ENCODE peak calls at places on chromosomes 4 and X, in eight cellular contexts. One of them, this sample, is unnamed.

GRCh38 chrX:45710081-45710801 is 509.6 kb upstream of the DIPK2B start:
- DNase-seq in NCI-H1694 treated with DMSO at 0.1 percent for 48 hours: no peak
- DNase-seq in ACHN: peak
- DNase-seq in T-helper 1 cell: no peak
- DNase-seq in amniotic epithelial cell: peak
- DNase-seq in mucosa of descending colon: no peak
- DNase-seq in hippocampal formation: no peak
- DNase-seq in stimulated activated CD8-positive, alpha-beta memory T cell treated with anti-CD3 and anti-CD28 coated beads, Interleukin-15, amount 100 ng/mL, for 4 hours: peak
- DNase-seq in this sample: peak

GRCh38 chr4:7195546-7196282 is 3.4 kb downstream of the SORCS2 start:
- DNase-seq in NCI-H1694 treated with DMSO at 0.1 percent for 48 hours: no peak
- DNase-seq in T-helper 1 cell: no peak
- DNase-seq in hippocampal formation: no peak
- DNase-seq in ACHN: no peak
- DNase-seq in stimulated activated CD8-positive, alpha-beta memory T cell treated with anti-CD3 and anti-CD28 coated beads, Interleukin-15, amount 100 ng/mL, for 4 hours: no peak
- DNase-seq in mucosa of descending colon: no peak
- DNase-seq in amniotic epithelial cell: peak
- DNase-seq in this sample: no peak

GRCh38 chr4:137545461-137545861 is 13.2 kb upstream of the PCDH18 start:
- DNase-seq in ACHN: no peak
- DNase-seq in stimulated activated CD8-positive, alpha-beta memory T cell treated with anti-CD3 and anti-CD28 coated beads, Interleukin-15, amount 100 ng/mL, for 4 hours: no peak
- DNase-seq in amniotic epithelial cell: peak
- DNase-seq in mucosa of descending colon: no peak
- DNase-seq in hippocampal formation: peak
- DNase-seq in NCI-H1694 treated with DMSO at 0.1 percent for 48 hours: no peak
- DNase-seq in T-helper 1 cell: no peak
- DNase-seq in this sample: no peak

GRCh38 chr4:82718067-82718935 is 80.3 kb downstream of the SCD5 start:
- DNase-seq in stimulated activated CD8-positive, alpha-beta memory T cell treated with anti-CD3 and anti-CD28 coated beads, Interleukin-15, amount 100 ng/mL, for 4 hours: no peak
- DNase-seq in NCI-H1694 treated with DMSO at 0.1 percent for 48 hours: no peak
- DNase-seq in amniotic epithelial cell: peak
- DNase-seq in hippocampal formation: no peak
- DNase-seq in ACHN: no peak
- DNase-seq in mucosa of descending colon: no peak
- DNase-seq in T-helper 1 cell: no peak
- DNase-seq in this sample: no peak

GRCh38 chr4:82500830-82501229 is 61.0 kb downstream of the TMEM150C start:
- DNase-seq in mucosa of descending colon: no peak
- DNase-seq in ACHN: no peak
- DNase-seq in amniotic epithelial cell: no peak
- DNase-seq in T-helper 1 cell: no peak
- DNase-seq in NCI-H1694 treated with DMSO at 0.1 percent for 48 hours: no peak
- DNase-seq in hippocampal formation: no peak
- DNase-seq in stimulated activated CD8-positive, alpha-beta memory T cell treated with anti-CD3 and anti-CD28 coated beads, Interleukin-15, amount 100 ng/mL, for 4 hours: no peak
- DNase-seq in this sample: no peak

GRCh38 chrX:19912-20571 is 261.1 kb upstream of the PLCXD1 start:
- DNase-seq in mucosa of descending colon: peak
- DNase-seq in amniotic epithelial cell: no peak
- DNase-seq in stimulated activated CD8-positive, alpha-beta memory T cell treated with anti-CD3 and anti-CD28 coated beads, Interleukin-15, amount 100 ng/mL, for 4 hours: no peak
- DNase-seq in hippocampal formation: no peak
- DNase-seq in T-helper 1 cell: no peak
- DNase-seq in ACHN: no peak
- DNase-seq in NCI-H1694 treated with DMSO at 0.1 percent for 48 hours: no peak
- DNase-seq in this sample: no peak

GRCh38 chr4:181259081-181259480 is 984.1 kb upstream of the TENM3 start:
- DNase-seq in ACHN: no peak
- DNase-seq in amniotic epithelial cell: no peak
- DNase-seq in hippocampal formation: no peak
- DNase-seq in stimulated activated CD8-positive, alpha-beta memory T cell treated with anti-CD3 and anti-CD28 coated beads, Interleukin-15, amount 100 ng/mL, for 4 hours: no peak
- DNase-seq in mucosa of descending colon: no peak
- DNase-seq in NCI-H1694 treated with DMSO at 0.1 percent for 48 hours: no peak
- DNase-seq in T-helper 1 cell: no peak
- DNase-seq in this sample: no peak

GRCh38 chrX:127457161-127457560 is 595.0 kb downstream of the ACTRT1 start:
- DNase-seq in hippocampal formation: no peak
- DNase-seq in amniotic epithelial cell: no peak
- DNase-seq in T-helper 1 cell: no peak
- DNase-seq in stimulated activated CD8-positive, alpha-beta memory T cell treated with anti-CD3 and anti-CD28 coated beads, Interleukin-15, amount 100 ng/mL, for 4 hours: no peak
- DNase-seq in NCI-H1694 treated with DMSO at 0.1 percent for 48 hours: no peak
- DNase-seq in mucosa of descending colon: no peak
- DNase-seq in ACHN: no peak
- DNase-seq in this sample: no peak

GRCh38 chr4:7595883-7596535 is 161.3 kb upstream of the PSAPL1 start:
- DNase-seq in mucosa of descending colon: no peak
- DNase-seq in ACHN: no peak
- DNase-seq in T-helper 1 cell: no peak
- DNase-seq in stimulated activated CD8-positive, alpha-beta memory T cell treated with anti-CD3 and anti-CD28 coated beads, Interleukin-15, amount 100 ng/mL, for 4 hours: no peak
- DNase-seq in NCI-H1694 treated with DMSO at 0.1 percent for 48 hours: no peak
- DNase-seq in hippocampal formation: no peak
- DNase-seq in amniotic epithelial cell: no peak
- DNase-seq in this sample: no peak

GRCh38 chr4:10086506-10087120 is 30.0 kb downstream of the WDR1 start:
- DNase-seq in amniotic epithelial cell: no peak
- DNase-seq in mucosa of descending colon: peak
- DNase-seq in T-helper 1 cell: no peak
- DNase-seq in hippocampal formation: no peak
- DNase-seq in ACHN: no peak
- DNase-seq in stimulated activated CD8-positive, alpha-beta memory T cell treated with anti-CD3 and anti-CD28 coated beads, Interleukin-15, amount 100 ng/mL, for 4 hours: no peak
- DNase-seq in NCI-H1694 treated with DMSO at 0.1 percent for 48 hours: no peak
- DNase-seq in this sample: no peak

GRCh38 chr4:2378898-2379297 is 39.5 kb downstream of the ZFYVE28 start:
- DNase-seq in T-helper 1 cell: no peak
- DNase-seq in mucosa of descending colon: no peak
- DNase-seq in amniotic epithelial cell: no peak
- DNase-seq in hippocampal formation: no peak
- DNase-seq in ACHN: no peak
- DNase-seq in stimulated activated CD8-positive, alpha-beta memory T cell treated with anti-CD3 and anti-CD28 coated beads, Interleukin-15, amount 100 ng/mL, for 4 hours: no peak
- DNase-seq in NCI-H1694 treated with DMSO at 0.1 percent for 48 hours: no peak
- DNase-seq in this sample: no peak

GRCh38 chrX:77698242-77698641 is 87.8 kb downstream of the ATRX start:
- DNase-seq in mucosa of descending colon: no peak
- DNase-seq in amniotic epithelial cell: no peak
- DNase-seq in hippocampal formation: no peak
- DNase-seq in T-helper 1 cell: no peak
- DNase-seq in stimulated activated CD8-positive, alpha-beta memory T cell treated with anti-CD3 and anti-CD28 coated beads, Interleukin-15, amount 100 ng/mL, for 4 hours: no peak
- DNase-seq in ACHN: no peak
- DNase-seq in NCI-H1694 treated with DMSO at 0.1 percent for 48 hours: no peak
- DNase-seq in this sample: no peak

GRCh38 chr4:57369446-57369845 is 259.3 kb upstream of the IGFBP7 start:
- DNase-seq in T-helper 1 cell: no peak
- DNase-seq in mucosa of descending colon: no peak
- DNase-seq in NCI-H1694 treated with DMSO at 0.1 percent for 48 hours: no peak
- DNase-seq in amniotic epithelial cell: no peak
- DNase-seq in stimulated activated CD8-positive, alpha-beta memory T cell treated with anti-CD3 and anti-CD28 coated beads, Interleukin-15, amount 100 ng/mL, for 4 hours: no peak
- DNase-seq in ACHN: no peak
- DNase-seq in hippocampal formation: no peak
- DNase-seq in this sample: no peak

GRCh38 chr4:178612725-178613124 is 1170.5 kb upstream of the AGA start:
- DNase-seq in ACHN: no peak
- DNase-seq in amniotic epithelial cell: no peak
- DNase-seq in mucosa of descending colon: no peak
- DNase-seq in NCI-H1694 treated with DMSO at 0.1 percent for 48 hours: no peak
- DNase-seq in T-helper 1 cell: no peak
- DNase-seq in hippocampal formation: no peak
- DNase-seq in stimulated activated CD8-positive, alpha-beta memory T cell treated with anti-CD3 and anti-CD28 coated beads, Interleukin-15, amount 100 ng/mL, for 4 hours: no peak
- DNase-seq in this sample: no peak

GRCh38 chrX:9859711-9860555 is 73.7 kb downstream of the SHROOM2 start:
- DNase-seq in amniotic epithelial cell: peak
- DNase-seq in mucosa of descending colon: no peak
- DNase-seq in stimulated activated CD8-positive, alpha-beta memory T cell treated with anti-CD3 and anti-CD28 coated beads, Interleukin-15, amount 100 ng/mL, for 4 hours: no peak
- DNase-seq in ACHN: no peak
- DNase-seq in hippocampal formation: no peak
- DNase-seq in T-helper 1 cell: no peak
- DNase-seq in NCI-H1694 treated with DMSO at 0.1 percent for 48 hours: no peak
- DNase-seq in this sample: no peak

GRCh38 chr4:113146876-113147358 is 97.5 kb downstream of the ANK2 start:
- DNase-seq in NCI-H1694 treated with DMSO at 0.1 percent for 48 hours: no peak
- DNase-seq in stimulated activated CD8-positive, alpha-beta memory T cell treated with anti-CD3 and anti-CD28 coated beads, Interleukin-15, amount 100 ng/mL, for 4 hours: no peak
- DNase-seq in ACHN: peak
- DNase-seq in mucosa of descending colon: no peak
- DNase-seq in amniotic epithelial cell: no peak
- DNase-seq in hippocampal formation: no peak
- DNase-seq in T-helper 1 cell: no peak
- DNase-seq in this sample: no peak

GRCh38 chr4:138242830-138243149 is 641 bp upstream of the SLC7A11 start:
- DNase-seq in amniotic epithelial cell: no peak
- DNase-seq in hippocampal formation: no peak
- DNase-seq in T-helper 1 cell: no peak
- DNase-seq in stimulated activated CD8-positive, alpha-beta memory T cell treated with anti-CD3 and anti-CD28 coated beads, Interleukin-15, amount 100 ng/mL, for 4 hours: no peak
- DNase-seq in mucosa of descending colon: no peak
- DNase-seq in NCI-H1694 treated with DMSO at 0.1 percent for 48 hours: no peak
- DNase-seq in ACHN: no peak
- DNase-seq in this sample: no peak

GRCh38 chrX:145821291-145821897 is 3.8 kb downstream of the SLITRK2 start:
- DNase-seq in ACHN: no peak
- DNase-seq in mucosa of descending colon: no peak
- DNase-seq in T-helper 1 cell: no peak
- DNase-seq in stimulated activated CD8-positive, alpha-beta memory T cell treated with anti-CD3 and anti-CD28 coated beads, Interleukin-15, amount 100 ng/mL, for 4 hours: no peak
- DNase-seq in amniotic epithelial cell: no peak
- DNase-seq in hippocampal formation: peak
- DNase-seq in NCI-H1694 treated with DMSO at 0.1 percent for 48 hours: no peak
- DNase-seq in this sample: no peak

GRCh38 chrX:46029777-46030176 is 515.4 kb downstream of the ZNF674 start:
- DNase-seq in NCI-H1694 treated with DMSO at 0.1 percent for 48 hours: no peak
- DNase-seq in stimulated activated CD8-positive, alpha-beta memory T cell treated with anti-CD3 and anti-CD28 coated beads, Interleukin-15, amount 100 ng/mL, for 4 hours: no peak
- DNase-seq in hippocampal formation: no peak
- DNase-seq in T-helper 1 cell: no peak
- DNase-seq in mucosa of descending colon: no peak
- DNase-seq in amniotic epithelial cell: no peak
- DNase-seq in ACHN: no peak
- DNase-seq in this sample: no peak

GRCh38 chr4:99856166-99856565 is 38.1 kb downstream of the LAMTOR3 start:
- DNase-seq in NCI-H1694 treated with DMSO at 0.1 percent for 48 hours: no peak
- DNase-seq in ACHN: peak
- DNase-seq in T-helper 1 cell: no peak
- DNase-seq in amniotic epithelial cell: peak
- DNase-seq in hippocampal formation: no peak
- DNase-seq in mucosa of descending colon: no peak
- DNase-seq in stimulated activated CD8-positive, alpha-beta memory T cell treated with anti-CD3 and anti-CD28 coated beads, Interleukin-15, amount 100 ng/mL, for 4 hours: no peak
- DNase-seq in this sample: no peak

GRCh38 chr4:1631136-1631535 is 53.0 kb downstream of the FAM53A start:
- DNase-seq in T-helper 1 cell: no peak
- DNase-seq in NCI-H1694 treated with DMSO at 0.1 percent for 48 hours: no peak
- DNase-seq in mucosa of descending colon: no peak
- DNase-seq in stimulated activated CD8-positive, alpha-beta memory T cell treated with anti-CD3 and anti-CD28 coated beads, Interleukin-15, amount 100 ng/mL, for 4 hours: no peak
- DNase-seq in amniotic epithelial cell: no peak
- DNase-seq in hippocampal formation: no peak
- DNase-seq in ACHN: no peak
- DNase-seq in this sample: no peak

This sample was measured in HTR-8/SVneo.